ENCODE peak calls at places on chromosomes 7 and 10, in six cellular contexts. One of them, this sample, is unnamed.
A peak's percentile ranks its signal among the peaks of the same experiment; 100 is the strongest.

GRCh38 chr10:127694580-127695193 is 42.3 kb upstream of the FOXI2 start:
- DNase-seq in RWPE2: no peak
- DNase-seq in CD8-positive, alpha-beta T cell: no peak
- DNase-seq in heart left ventricle: no peak
- DNase-seq in OCI-LY7: peak; percentile 66
- DNase-seq in body of pancreas: peak; percentile 3
- DNase-seq in this sample: no peak

GRCh38 chr7:985915-986741 is 3.1 kb downstream of the CYP2W1 start:
- DNase-seq in RWPE2: no peak
- DNase-seq in CD8-positive, alpha-beta T cell: no peak
- DNase-seq in heart left ventricle: no peak
- DNase-seq in OCI-LY7: no peak
- DNase-seq in body of pancreas: peak; percentile 77
- DNase-seq in this sample: no peak

GRCh38 chr10:46520941-46521340 is 35.5 kb downstream of the GPRIN2 start:
- DNase-seq in RWPE2: peak; percentile 68
- DNase-seq in CD8-positive, alpha-beta T cell: no peak
- DNase-seq in heart left ventricle: peak; percentile 58
- DNase-seq in OCI-LY7: no peak
- DNase-seq in body of pancreas: peak; percentile 1
- DNase-seq in this sample: peak; percentile 80

GRCh38 chr10:107436568-107436967 is 272.1 kb upstream of the SORCS1 start:
- DNase-seq in RWPE2: no peak
- DNase-seq in CD8-positive, alpha-beta T cell: no peak
- DNase-seq in heart left ventricle: no peak
- DNase-seq in OCI-LY7: no peak
- DNase-seq in body of pancreas: no peak
- DNase-seq in this sample: no peak

GRCh38 chr7:135597926-135598305 is 40.2 kb downstream of the NUP205 start:
- DNase-seq in RWPE2: no peak
- DNase-seq in CD8-positive, alpha-beta T cell: no peak
- DNase-seq in heart left ventricle: no peak
- DNase-seq in OCI-LY7: no peak
- DNase-seq in body of pancreas: no peak
- DNase-seq in this sample: no peak

GRCh38 chr10:77582710-77583115 is 54.9 kb downstream of the KCNMA1 start:
- DNase-seq in RWPE2: peak; percentile 89
- DNase-seq in CD8-positive, alpha-beta T cell: no peak
- DNase-seq in heart left ventricle: no peak
- DNase-seq in OCI-LY7: no peak
- DNase-seq in body of pancreas: peak; percentile 62
- DNase-seq in this sample: no peak

GRCh38 chr7:150753826-150754603 is 16.8 kb downstream of the GIMAP5 start:
- DNase-seq in RWPE2: no peak
- DNase-seq in CD8-positive, alpha-beta T cell: no peak
- DNase-seq in heart left ventricle: no peak
- DNase-seq in OCI-LY7: peak; percentile 21
- DNase-seq in body of pancreas: peak; percentile 35
- DNase-seq in this sample: no peak

GRCh38 chr10:5584895-5585516 is 60.2 kb downstream of the CALML3 start:
- DNase-seq in RWPE2: peak; percentile 86
- DNase-seq in CD8-positive, alpha-beta T cell: no peak
- DNase-seq in heart left ventricle: no peak
- DNase-seq in OCI-LY7: peak; percentile 27
- DNase-seq in body of pancreas: no peak
- DNase-seq in this sample: no peak

GRCh38 chr10:97538401-97538800 is 34.2 kb upstream of the ANKRD2 start:
- DNase-seq in RWPE2: no peak
- DNase-seq in CD8-positive, alpha-beta T cell: no peak
- DNase-seq in heart left ventricle: no peak
- DNase-seq in OCI-LY7: no peak
- DNase-seq in body of pancreas: no peak
- DNase-seq in this sample: no peak

GRCh38 chr7:156603004-156603403 is 37.6 kb upstream of the RNF32 start:
- DNase-seq in RWPE2: no peak
- DNase-seq in CD8-positive, alpha-beta T cell: no peak
- DNase-seq in heart left ventricle: no peak
- DNase-seq in OCI-LY7: no peak
- DNase-seq in body of pancreas: no peak
- DNase-seq in this sample: no peak

GRCh38 chr10:77390481-77390891 is 247.1 kb downstream of the KCNMA1 start:
- DNase-seq in RWPE2: no peak
- DNase-seq in CD8-positive, alpha-beta T cell: no peak
- DNase-seq in heart left ventricle: no peak
- DNase-seq in OCI-LY7: no peak
- DNase-seq in body of pancreas: no peak
- DNase-seq in this sample: peak; percentile 28

GRCh38 chr7:19920705-19921104 is 147.3 kb upstream of the TMEM196 start:
- DNase-seq in RWPE2: no peak
- DNase-seq in CD8-positive, alpha-beta T cell: no peak
- DNase-seq in heart left ventricle: no peak
- DNase-seq in OCI-LY7: no peak
- DNase-seq in body of pancreas: no peak
- DNase-seq in this sample: no peak

GRCh38 chr10:32318476-32318896 is 28.5 kb downstream of the EPC1 start:
- DNase-seq in RWPE2: no peak
- DNase-seq in CD8-positive, alpha-beta T cell: no peak
- DNase-seq in heart left ventricle: no peak
- DNase-seq in OCI-LY7: peak; percentile 33
- DNase-seq in body of pancreas: peak; percentile 52
- DNase-seq in this sample: no peak

GRCh38 chr10:62159357-62159756 is 109.3 kb downstream of the RTKN2 start:
- DNase-seq in RWPE2: no peak
- DNase-seq in CD8-positive, alpha-beta T cell: no peak
- DNase-seq in heart left ventricle: no peak
- DNase-seq in OCI-LY7: no peak
- DNase-seq in body of pancreas: no peak
- DNase-seq in this sample: no peak

GRCh38 chr10:28366943-28367342 is 64.1 kb upstream of the MPP7 start:
- DNase-seq in RWPE2: no peak
- DNase-seq in CD8-positive, alpha-beta T cell: no peak
- DNase-seq in heart left ventricle: no peak
- DNase-seq in OCI-LY7: no peak
- DNase-seq in body of pancreas: no peak
- DNase-seq in this sample: no peak

GRCh38 chr10:77084431-77085144 is 553.0 kb downstream of the KCNMA1 start:
- DNase-seq in RWPE2: no peak
- DNase-seq in CD8-positive, alpha-beta T cell: no peak
- DNase-seq in heart left ventricle: no peak
- DNase-seq in OCI-LY7: no peak
- DNase-seq in body of pancreas: no peak
- DNase-seq in this sample: no peak

GRCh38 chr10:79342295-79342761 is 4.9 kb upstream of the PPIF start:
- DNase-seq in RWPE2: peak; percentile 30
- DNase-seq in CD8-positive, alpha-beta T cell: no peak
- DNase-seq in heart left ventricle: no peak
- DNase-seq in OCI-LY7: no peak
- DNase-seq in body of pancreas: peak; percentile 62
- DNase-seq in this sample: peak; percentile 44

GRCh38 chr7:128443817-128444216 is 11.9 kb upstream of the HILPDA start:
- DNase-seq in RWPE2: no peak
- DNase-seq in CD8-positive, alpha-beta T cell: no peak
- DNase-seq in heart left ventricle: no peak
- DNase-seq in OCI-LY7: no peak
- DNase-seq in body of pancreas: no peak
- DNase-seq in this sample: no peak

GRCh38 chr10:12287772-12288171 is 61.6 kb upstream of the CAMK1D start:
- DNase-seq in RWPE2: no peak
- DNase-seq in CD8-positive, alpha-beta T cell: no peak
- DNase-seq in heart left ventricle: no peak
- DNase-seq in OCI-LY7: no peak
- DNase-seq in body of pancreas: no peak
- DNase-seq in this sample: no peak

GRCh38 chr10:121753726-121754476 is 155.7 kb upstream of the FGFR2 start:
- DNase-seq in RWPE2: no peak
- DNase-seq in CD8-positive, alpha-beta T cell: no peak
- DNase-seq in heart left ventricle: no peak
- DNase-seq in OCI-LY7: peak; percentile 6
- DNase-seq in body of pancreas: no peak
- DNase-seq in this sample: no peak

GRCh38 chr10:95485445-95485844 is 75.7 kb downstream of the SORBS1 start:
- DNase-seq in RWPE2: no peak
- DNase-seq in CD8-positive, alpha-beta T cell: no peak
- DNase-seq in heart left ventricle: no peak
- DNase-seq in OCI-LY7: no peak
- DNase-seq in body of pancreas: no peak
- DNase-seq in this sample: no peak

GRCh38 chr10:22750131-22750530 is 35.8 kb upstream of the PIP4K2A start:
- DNase-seq in RWPE2: no peak
- DNase-seq in CD8-positive, alpha-beta T cell: no peak
- DNase-seq in heart left ventricle: no peak
- DNase-seq in OCI-LY7: no peak
- DNase-seq in body of pancreas: no peak
- DNase-seq in this sample: no peak

DNA sequence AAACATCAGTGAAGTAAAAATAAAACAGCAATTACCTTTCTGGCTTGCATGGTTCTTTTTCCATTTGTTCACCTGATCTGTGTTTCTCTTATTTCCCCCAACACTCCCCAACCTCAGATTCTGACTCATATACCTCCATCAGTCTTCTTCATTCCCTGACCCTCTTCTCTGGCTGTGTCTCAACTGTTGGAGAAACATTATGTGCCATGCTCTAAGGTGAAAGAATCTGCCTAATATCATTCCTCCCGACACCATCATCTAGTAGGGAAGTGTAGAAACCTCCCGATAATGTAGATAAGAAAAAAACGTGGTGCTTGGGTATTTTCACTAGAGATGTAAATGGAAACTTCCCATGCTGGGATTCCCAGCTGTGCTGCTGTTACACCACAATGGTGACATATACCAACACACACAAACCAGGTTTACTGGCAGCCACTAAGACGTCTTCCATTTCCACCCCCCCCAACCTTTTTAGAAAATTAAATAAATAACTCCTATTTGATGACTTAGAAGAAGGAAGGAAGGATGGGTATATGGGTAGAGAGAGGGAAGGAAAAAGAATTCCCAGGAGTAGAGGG is 63.4 kb downstream of the OSBPL3 start:
- DNase-seq in RWPE2: no peak
- DNase-seq in CD8-positive, alpha-beta T cell: no peak
- DNase-seq in heart left ventricle: no peak
- DNase-seq in OCI-LY7: no peak
- DNase-seq in body of pancreas: no peak
- DNase-seq in this sample: no peak
- H3K4me1 ChIP-seq in RWPE2: peaks cover 19% of the 10 kb centered on the region
- H3K4me1 ChIP-seq in CD8-positive, alpha-beta T cell: peaks cover 34% of the 10 kb centered on the region
- H3K4me1 ChIP-seq in heart left ventricle: peaks cover 3% of the 10 kb centered on the region
- H3K4me1 ChIP-seq in OCI-LY7: peaks cover 89% of the 10 kb centered on the region
- H3K4me1 ChIP-seq in body of pancreas: peaks cover 20% of the 10 kb centered on the region
- H3K4me1 ChIP-seq in this sample: peaks cover 12% of the 10 kb centered on the region

DNA sequence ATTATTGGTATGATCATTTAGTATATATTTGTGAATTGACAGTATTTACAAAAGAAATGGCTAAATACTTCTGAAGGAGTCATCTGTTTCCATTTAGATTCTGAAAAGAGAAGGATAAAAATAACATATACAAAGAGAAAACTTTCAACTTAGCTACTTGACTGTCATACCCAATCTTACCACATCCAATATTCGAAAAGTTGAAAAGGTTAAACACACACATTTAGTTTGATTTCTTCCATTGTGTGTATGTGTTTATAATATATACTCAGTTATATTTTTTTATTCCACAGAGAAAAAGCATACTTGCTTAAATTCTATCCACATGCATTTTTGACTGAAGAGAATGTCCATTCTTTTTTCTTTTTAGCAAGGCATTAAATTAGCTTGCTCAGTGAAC is 470.7 kb downstream of the TFEC start:
- DNase-seq in RWPE2: no peak
- DNase-seq in CD8-positive, alpha-beta T cell: no peak
- DNase-seq in heart left ventricle: no peak
- DNase-seq in OCI-LY7: no peak
- DNase-seq in body of pancreas: no peak
- DNase-seq in this sample: no peak
- TF ChIP-seq CTCF in RWPE2: no peak
- TF ChIP-seq CTCF in CD8-positive, alpha-beta T cell: no peak
- TF ChIP-seq CTCF in heart left ventricle: no peak
- TF ChIP-seq CTCF in OCI-LY7: no peak
- TF ChIP-seq CTCF in body of pancreas: no peak
- TF ChIP-seq CTCF in this sample: no peak

GRCh38 chr7:44307301-44307900 is 18.0 kb downstream of the CAMK2B start:
- DNase-seq in RWPE2: no peak
- DNase-seq in CD8-positive, alpha-beta T cell: peak; percentile 8
- DNase-seq in heart left ventricle: no peak
- DNase-seq in OCI-LY7: peak; percentile 11
- DNase-seq in body of pancreas: no peak
- DNase-seq in this sample: peak; percentile 35

GRCh38 chr7:44307905-44308740 is 17.3 kb downstream of the CAMK2B start:
- DNase-seq in RWPE2: no peak
- DNase-seq in CD8-positive, alpha-beta T cell: peak; percentile 7
- DNase-seq in heart left ventricle: no peak
- DNase-seq in OCI-LY7: no peak
- DNase-seq in body of pancreas: no peak
- DNase-seq in this sample: peak; percentile 56

GRCh38 chr7:44310221-44310848 is 15.1 kb downstream of the CAMK2B start:
- DNase-seq in RWPE2: no peak
- DNase-seq in CD8-positive, alpha-beta T cell: peak; percentile 6
- DNase-seq in heart left ventricle: no peak
- DNase-seq in OCI-LY7: no peak
- DNase-seq in body of pancreas: no peak
- DNase-seq in this sample: no peak

GRCh38 chr7:44308741-44309270 is 16.6 kb downstream of the CAMK2B start:
- DNase-seq in RWPE2: no peak
- DNase-seq in CD8-positive, alpha-beta T cell: peak; percentile 8
- DNase-seq in heart left ventricle: no peak
- DNase-seq in OCI-LY7: no peak
- DNase-seq in body of pancreas: no peak
- DNase-seq in this sample: peak; percentile 59

DNA sequence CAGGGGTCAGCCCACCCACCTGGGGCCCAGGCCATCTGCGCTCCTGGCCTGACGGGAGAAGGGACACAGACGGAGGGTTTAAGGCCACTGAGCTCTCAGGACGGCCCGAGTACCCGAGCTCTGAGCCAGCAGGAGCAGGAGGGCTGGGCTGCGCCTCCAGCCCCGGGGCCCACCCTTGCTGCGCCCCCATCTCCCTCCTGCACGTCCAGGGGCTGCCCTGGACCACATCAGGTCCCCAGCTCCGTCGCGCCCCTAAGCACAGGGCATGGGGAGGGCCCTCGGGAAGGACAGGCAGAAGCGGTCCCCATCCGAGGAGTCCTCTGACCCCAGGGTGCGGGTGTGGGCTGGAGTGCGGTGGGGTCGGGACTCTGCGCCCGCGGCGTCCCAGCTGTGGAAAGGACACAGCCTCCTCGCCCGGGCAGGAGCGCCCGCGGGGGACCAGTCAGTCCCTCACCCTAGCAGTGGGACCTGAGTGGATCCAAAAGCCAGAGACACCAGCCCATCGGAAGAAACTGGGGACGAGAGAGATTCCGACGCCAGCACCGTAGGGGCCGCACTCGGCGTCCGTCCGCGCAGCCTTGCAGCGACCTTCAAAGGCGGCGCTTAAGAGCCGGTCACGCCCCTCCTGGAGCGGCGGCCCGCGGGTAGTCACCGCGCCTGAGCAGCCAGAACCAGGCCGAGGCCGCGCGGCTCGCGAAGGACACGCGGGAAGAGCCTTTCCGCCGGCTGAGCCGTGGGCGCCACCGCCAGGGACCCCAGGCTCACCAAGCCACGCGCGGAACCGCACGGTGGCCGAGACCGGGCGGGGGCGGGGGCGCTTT is 15.9 kb downstream of the CAMK2B start:
- DNase-seq in RWPE2: no peak
- DNase-seq in CD8-positive, alpha-beta T cell: peak; percentile 25
- DNase-seq in heart left ventricle: peak; percentile 85
- DNase-seq in OCI-LY7: no peak
- DNase-seq in body of pancreas: peak; percentile 61
- DNase-seq in this sample: peak; percentile 65
- H3K4me3 ChIP-seq in RWPE2: no peak overlapping the region
- H3K4me3 ChIP-seq in CD8-positive, alpha-beta T cell: peak overlapping the region; percentile 40
- H3K4me3 ChIP-seq in heart left ventricle: peak overlapping the region; percentile 31
- H3K4me3 ChIP-seq in OCI-LY7: no peak overlapping the region
- H3K4me3 ChIP-seq in body of pancreas: peak overlapping the region; percentile 1
- H3K4me3 ChIP-seq in this sample: peak overlapping the region; percentile 47

GRCh38 chr7:2646680-2647571 is 15.1 kb downstream of the TTYH3 start:
- DNase-seq in RWPE2: no peak
- DNase-seq in CD8-positive, alpha-beta T cell: no peak
- DNase-seq in heart left ventricle: peak; percentile 55
- DNase-seq in OCI-LY7: peak; percentile 91
- DNase-seq in body of pancreas: no peak
- DNase-seq in this sample: no peak
- H3K4me1 ChIP-seq in RWPE2: no peaks in the 10 kb centered on the region
- H3K4me1 ChIP-seq in CD8-positive, alpha-beta T cell: peaks cover 27% of the 10 kb centered on the region
- H3K4me1 ChIP-seq in heart left ventricle: peaks cover 31% of the 10 kb centered on the region
- H3K4me1 ChIP-seq in OCI-LY7: peaks cover 48% of the 10 kb centered on the region
- H3K4me1 ChIP-seq in body of pancreas: peaks cover 12% of the 10 kb centered on the region
- H3K4me1 ChIP-seq in this sample: peaks cover 20% of the 10 kb centered on the region